ENCODE peak calls at places on chromosomes 2 and 18, in six cellular contexts. E is upper lobe of left lung, Y is stomach, I is HepG2, T is A549, K is tibial nerve. L is an unnamed sample. For H3K4me1, the result is how much of the 10 kb centered on the place peaks cover.

GRCh38 chr18:9103488-9103887 is 989 bp downstream of the NDUFV2 start:
- DNase-seq in E (no peak), Y (no peak), I (no peak), T (no peak), K (no peak), L (no peak)

GRCh38 chr2:105393373-105394055 is 5.3 kb downstream of the FHL2 start:
- DNase-seq in E (no peak), Y (no peak), I (no peak), T (no peak), K (peak), L (peak)

GRCh38 chr2:49240608-49241007 is 86.3 kb upstream of the FSHR start:
- DNase-seq in E (no peak), Y (no peak), I (peak), T (peak), K (no peak), L (no peak)

GRCh38 chr2:65061910-65062339 is 5.7 kb downstream of the CEP68 start:
- DNase-seq in E (no peak), Y (peak), I (no peak), T (no peak), K (no peak), L (no peak)

GRCh38 chr2:42254186-42254911 is 85.2 kb downstream of the EML4 start:
- DNase-seq in E (no peak), Y (no peak), I (no peak), T (no peak), K (no peak), L (no peak)

GRCh38 chr2:172241219-172241618 is 138.5 kb upstream of the DLX2 start:
- DNase-seq in E (no peak), Y (no peak), I (no peak), T (no peak), K (no peak), L (no peak)

GRCh38 chr18:64134044-64134757 is 14.7 kb downstream of the LINC00305 start:
- DNase-seq in E (no peak), Y (no peak), I (no peak), T (no peak), K (no peak), L (no peak)

GRCh38 chr2:176139621-176140020 is 10.1 kb downstream of the HOXD8 start:
- DNase-seq in E (no peak), Y (no peak), I (no peak), T (no peak), K (no peak), L (no peak)

GRCh38 chr2:3127710-3128109 is 249.9 kb downstream of the EIPR1 start:
- DNase-seq in E (peak), Y (no peak), I (no peak), T (no peak), K (no peak), L (no peak)

GRCh38 chr2:216735086-216735485 is 39.7 kb upstream of the IGFBP5 start:
- DNase-seq in E (no peak), Y (no peak), I (no peak), T (no peak), K (no peak), L (no peak)

GRCh38 chr2:70748002-70748779 is 19.8 kb downstream of the ADD2 start:
- DNase-seq in E (no peak), Y (no peak), I (peak), T (no peak), K (no peak), L (no peak)

GRCh38 chr2:131035112-131035825 is 58.0 kb downstream of the FAM168B start:
- DNase-seq in E (no peak), Y (peak), I (no peak), T (no peak), K (no peak), L (no peak)

GRCh38 chr2:158734442-158734841 is 60.7 kb upstream of the DAPL1 start:
- DNase-seq in E (no peak), Y (no peak), I (no peak), T (no peak), K (no peak), L (no peak)

GRCh38 chr2:128520340-128520739 is 201.7 kb upstream of the HS6ST1 start:
- DNase-seq in E (peak), Y (no peak), I (no peak), T (no peak), K (no peak), L (no peak)

GRCh38 chr2:225008935-225009334 is 33.3 kb downstream of the DOCK10 start:
- DNase-seq in E (no peak), Y (no peak), I (peak), T (no peak), K (no peak), L (no peak)

GRCh38 chr18:26453370-26454030 is 94.9 kb downstream of the KCTD1 start:
- DNase-seq in E (no peak), Y (no peak), I (no peak), T (no peak), K (no peak), L (no peak)

GRCh38 chr2:23720705-23721453 is 206.0 kb downstream of the ATAD2B start:
- DNase-seq in E (no peak), Y (no peak), I (no peak), T (no peak), K (no peak), L (no peak)

GRCh38 chr18:14781671-14782070 is 33.7 kb downstream of the ANKRD30B start:
- DNase-seq in E (no peak), Y (peak), I (no peak), T (no peak), K (no peak), L (no peak)

GRCh38 chr2:10432315-10433181 is 15.6 kb downstream of the ODC1 start:
- DNase-seq in E (peak), Y (peak), I (no peak), T (no peak), K (no peak), L (peak)

GRCh38 chr2:185738679-185739472 is at the start of gene FSIP2:
- DNase-seq in E (peak), Y (peak), I (peak), T (no peak), K (peak), L (peak)

GRCh38 chr2:60554649-60555065 is 1.2 kb upstream of the BCL11A start:
- DNase-seq in E (no peak), Y (no peak), I (no peak), T (no peak), K (no peak), L (peak)

GRCh38 chr2:66555511-66556324 is 120.8 kb downstream of the MEIS1 start:
- DNase-seq in E (no peak), Y (no peak), I (no peak), T (no peak), K (no peak), L (no peak)

GRCh38 chr2:736939-737338 is 59.7 kb upstream of the TMEM18 start:
- DNase-seq in E (no peak), Y (no peak), I (no peak), T (no peak), K (no peak), L (no peak)

GRCh38 chr2:127560929-127561275 is 25.4 kb downstream of the MYO7B start:
- DNase-seq in E (no peak), Y (no peak), I (no peak), T (no peak), K (no peak), L (no peak)

GRCh38 chr2:228731517-228731916 is 539.6 kb downstream of the PID1 start:
- DNase-seq in E (no peak), Y (no peak), I (no peak), T (no peak), K (no peak), L (no peak)

GRCh38 chr2:71379086-71379485 is 47.5 kb downstream of the ZNF638 start:
- DNase-seq in E (no peak), Y (no peak), I (no peak), T (no peak), K (no peak), L (no peak)

GRCh38 chr18:47970664-47971523 is 40.4 kb upstream of the SMAD2 start:
- DNase-seq in E (no peak), Y (no peak), I (no peak), T (no peak), K (no peak), L (peak)

GRCh38 chr2:71560286-71561011 is 107.1 kb downstream of the DYSF start:
- DNase-seq in E (no peak), Y (no peak), I (no peak), T (no peak), K (no peak), L (no peak)

GRCh38 chr2:36607947-36608346 is 10.0 kb upstream of the FEZ2 start:
- DNase-seq in E (no peak), Y (no peak), I (no peak), T (no peak), K (no peak), L (no peak)

GRCh38 chr2:96665083-96665569 is 22.6 kb downstream of the FER1L5 start:
- DNase-seq in E (peak), Y (no peak), I (peak), T (peak), K (no peak), L (no peak)

GRCh38 chr2:69969126-69969983 is 7.9 kb upstream of the ASPRV1 start:
- DNase-seq in E (no peak), Y (no peak), I (peak), T (no peak), K (no peak), L (no peak)

GRCh38 chr2:11738589-11739436 is 7.6 kb upstream of the LPIN1 start:
- DNase-seq in E (peak), Y (peak), I (peak), T (peak), K (peak), L (peak)

GRCh38 chr18:64993695-64994094 is 757.1 kb upstream of the CDH7 start:
- DNase-seq in E (no peak), Y (no peak), I (no peak), T (no peak), K (no peak), L (no peak)

GRCh38 chr18:36608107-36608506 is 220.7 kb downstream of the TPGS2 start:
- DNase-seq in E (no peak), Y (no peak), I (no peak), T (no peak), K (no peak), L (no peak)

GRCh38 chr2:171615071-171615470 is 72.2 kb upstream of the DYNC1I2 start:
- DNase-seq in E (no peak), Y (no peak), I (no peak), T (no peak), K (no peak), L (no peak)

GRCh38 chr2:128686881-128687550 is 368.3 kb upstream of the HS6ST1 start:
- DNase-seq in E (no peak), Y (peak), I (no peak), T (no peak), K (no peak), L (no peak)

GRCh38 chr2:169077674-169078240 is 8.4 kb downstream of the DHRS9 start:
- DNase-seq in E (no peak), Y (no peak), I (no peak), T (no peak), K (no peak), L (no peak)

GRCh38 chr2:27891820-27892105 is 1.2 kb downstream of the BABAM2 start:
- DNase-seq in E (no peak), Y (no peak), I (peak), T (peak), K (no peak), L (no peak)

GRCh38 chr2:100291152-100291970 is 30.9 kb downstream of the LONRF2 start:
- DNase-seq in E (peak), Y (peak), I (peak), T (peak), K (no peak), L (peak)
- TF ChIP-seq EP300 in E (no peak), Y (no peak), I (no peak), T (peak), K (no peak), L (no peak)

GRCh38 chr2:7430869-7431641 is 513.8 kb downstream of the RNF144A start:
- DNase-seq in E (peak), Y (peak), I (no peak), T (no peak), K (no peak), L (peak)

GRCh38 chr2:7429733-7430132 is 512.5 kb downstream of the RNF144A start:
- DNase-seq in E (no peak), Y (no peak), I (no peak), T (peak), K (no peak), L (no peak)

GRCh38 chr2:7430421-7430868 is 513.2 kb downstream of the RNF144A start:
- DNase-seq in E (no peak), Y (no peak), I (no peak), T (no peak), K (no peak), L (no peak)

GRCh38 chr2:7428444-7429204 is 511.4 kb downstream of the RNF144A start:
- DNase-seq in E (no peak), Y (no peak), I (no peak), T (no peak), K (no peak), L (no peak)

DNA sequence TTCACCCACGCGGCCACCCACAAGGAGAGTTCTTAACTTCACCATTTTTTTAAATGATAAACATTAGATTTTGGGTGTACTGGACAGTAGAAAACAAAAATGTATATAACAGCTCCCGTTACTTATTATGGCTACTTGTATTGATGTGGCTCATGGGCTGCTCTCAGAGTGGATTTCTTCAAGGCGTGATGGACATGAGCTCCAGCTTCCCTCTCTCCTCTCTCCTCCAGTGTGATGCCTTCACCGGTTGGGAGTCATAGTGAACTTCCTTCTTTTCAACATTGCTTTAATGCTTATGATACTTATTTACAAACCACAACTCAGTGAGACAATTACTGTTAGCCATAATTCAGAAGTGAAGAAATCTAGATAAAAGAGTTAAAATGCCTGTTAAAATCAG is 515.2 kb downstream of the RNF144A start:
- DNase-seq in E (no peak), Y (no peak), I (no peak), T (no peak), K (no peak), L (no peak)
- H3K4me1 ChIP-seq in E (under half), Y (under half), I (under half), T (under half), K (under half), L (under half)

DNA sequence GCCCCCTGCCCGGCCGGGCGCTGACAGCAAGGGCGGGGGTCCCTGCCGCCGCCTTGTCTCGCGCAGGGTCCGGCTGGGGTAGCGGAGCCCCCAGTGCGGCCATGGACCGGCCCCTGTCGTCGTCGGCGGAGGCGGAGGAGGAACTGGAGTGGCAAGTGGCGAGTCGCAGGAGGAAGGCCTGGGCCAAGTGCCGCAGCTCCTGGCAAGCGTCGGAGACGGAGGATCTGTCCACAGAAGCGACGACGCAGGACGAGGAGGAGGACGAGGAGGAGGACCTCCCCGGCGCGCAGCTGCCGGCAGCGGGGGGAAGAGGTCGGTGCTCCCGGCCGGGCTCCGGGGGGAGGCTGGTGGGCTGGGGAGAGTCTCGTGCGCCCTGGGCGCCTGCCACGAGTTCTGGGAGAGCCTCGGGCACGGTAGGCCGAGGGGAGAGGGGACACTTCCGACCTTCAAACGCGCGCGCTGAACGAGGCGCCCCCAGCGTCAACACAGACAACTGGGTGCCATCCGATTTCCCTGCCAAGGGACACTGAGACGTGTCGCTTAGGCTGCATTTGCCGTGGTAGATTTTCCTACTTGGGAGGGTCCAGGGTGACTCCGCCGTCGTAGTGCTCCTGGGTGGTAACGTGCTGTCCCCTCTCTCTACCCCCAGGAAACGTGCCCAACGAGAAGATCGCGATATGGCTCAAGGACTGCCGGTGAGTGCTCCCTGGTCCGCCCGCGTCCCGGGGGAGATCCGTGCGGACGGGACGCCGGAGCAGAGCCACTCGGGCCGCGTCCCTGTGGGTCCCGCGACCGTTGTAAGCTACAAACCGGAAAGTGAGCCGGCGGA is 650 bp downstream of the ITPRID2 start:
- DNase-seq in E (peak), Y (peak), I (peak), T (peak), K (peak), L (peak)
- TF ChIP-seq EP300 in E (no peak), Y (no peak), I (no peak), T (no peak), K (peak), L (no peak)

GRCh38 chr2:178270338-178270737 is 76.0 kb downstream of the OSBPL6 start:
- DNase-seq in E (no peak), Y (no peak), I (no peak), T (no peak), K (no peak), L (no peak)
- H3K4me1 ChIP-seq in E (under half), Y (under half), I (under half), T (under half), K (under half), L (under half)

GRCh38 chr2:88614497-88615157 is 12.6 kb downstream of the EIF2AK3 start:
- DNase-seq in E (no peak), Y (no peak), I (no peak), T (no peak), K (no peak), L (no peak)
- TF ChIP-seq EP300 in E (no peak), Y (no peak), I (no peak), T (no peak), K (no peak), L (no peak)

GRCh38 chr18:70422061-70422965 is 133.5 kb downstream of the SOCS6 start:
- DNase-seq in E (peak), Y (peak), I (peak), T (peak), K (peak), L (peak)
- H3K4me1 ChIP-seq in E (under half), Y (under half), I (half or more), T (half or more), K (under half), L (under half)

L was measured in transverse colon.